ENCODE peak calls at places on chromosome 1, in eight cellular contexts. One of them, this sample, is unnamed.

GRCh38 chr1:205042911-205043806 is at the start of gene CNTN2:
- DNase-seq in pancreas: no peak
- DNase-seq in stimulated activated CD4-positive, alpha-beta T cell treated with anti-CD3 and anti-CD28 coated beads, Interleukin-4, amount 100 ng/mL, for 48 hours: no peak
- DNase-seq in left lung: peak
- DNase-seq in NCI-H2081: peak
- DNase-seq in HFF-Myc: no peak
- DNase-seq in tibial artery: no peak
- DNase-seq in testis: no peak
- DNase-seq in this sample: no peak

GRCh38 chr1:152970495-152970894 is at the start of gene SPRR4:
- DNase-seq in NCI-H2081: no peak
- DNase-seq in stimulated activated CD4-positive, alpha-beta T cell treated with anti-CD3 and anti-CD28 coated beads, Interleukin-4, amount 100 ng/mL, for 48 hours: no peak
- DNase-seq in tibial artery: no peak
- DNase-seq in testis: no peak
- DNase-seq in left lung: no peak
- DNase-seq in HFF-Myc: no peak
- DNase-seq in pancreas: no peak
- DNase-seq in this sample: no peak

GRCh38 chr1:228792601-228793000 is 57.3 kb downstream of the RHOU start:
- DNase-seq in NCI-H2081: no peak
- DNase-seq in stimulated activated CD4-positive, alpha-beta T cell treated with anti-CD3 and anti-CD28 coated beads, Interleukin-4, amount 100 ng/mL, for 48 hours: no peak
- DNase-seq in tibial artery: no peak
- DNase-seq in left lung: no peak
- DNase-seq in HFF-Myc: no peak
- DNase-seq in testis: no peak
- DNase-seq in pancreas: no peak
- DNase-seq in this sample: no peak

GRCh38 chr1:205052689-205053088 is 9.7 kb downstream of the CNTN2 start:
- DNase-seq in testis: no peak
- DNase-seq in stimulated activated CD4-positive, alpha-beta T cell treated with anti-CD3 and anti-CD28 coated beads, Interleukin-4, amount 100 ng/mL, for 48 hours: no peak
- DNase-seq in left lung: peak
- DNase-seq in HFF-Myc: no peak
- DNase-seq in pancreas: no peak
- DNase-seq in NCI-H2081: no peak
- DNase-seq in tibial artery: no peak
- DNase-seq in this sample: no peak

GRCh38 chr1:239893127-239893731 is 198.5 kb upstream of the FMN2 start:
- DNase-seq in HFF-Myc: no peak
- DNase-seq in NCI-H2081: peak
- DNase-seq in left lung: no peak
- DNase-seq in pancreas: no peak
- DNase-seq in testis: no peak
- DNase-seq in stimulated activated CD4-positive, alpha-beta T cell treated with anti-CD3 and anti-CD28 coated beads, Interleukin-4, amount 100 ng/mL, for 48 hours: no peak
- DNase-seq in tibial artery: no peak
- DNase-seq in this sample: no peak

GRCh38 chr1:223478606-223479005 is 85.4 kb downstream of the CCDC185 start:
- DNase-seq in stimulated activated CD4-positive, alpha-beta T cell treated with anti-CD3 and anti-CD28 coated beads, Interleukin-4, amount 100 ng/mL, for 48 hours: no peak
- DNase-seq in pancreas: no peak
- DNase-seq in NCI-H2081: no peak
- DNase-seq in tibial artery: no peak
- DNase-seq in testis: no peak
- DNase-seq in HFF-Myc: no peak
- DNase-seq in left lung: no peak
- DNase-seq in this sample: no peak

GRCh38 chr1:76075188-76075489 is 593 bp downstream of the ST6GALNAC3 start:
- DNase-seq in pancreas: no peak
- DNase-seq in stimulated activated CD4-positive, alpha-beta T cell treated with anti-CD3 and anti-CD28 coated beads, Interleukin-4, amount 100 ng/mL, for 48 hours: no peak
- DNase-seq in left lung: peak
- DNase-seq in NCI-H2081: no peak
- DNase-seq in tibial artery: no peak
- DNase-seq in testis: no peak
- DNase-seq in HFF-Myc: no peak
- DNase-seq in this sample: no peak

GRCh38 chr1:169060010-169060722 is 46.3 kb upstream of the ATP1B1 start:
- DNase-seq in testis: no peak
- DNase-seq in left lung: no peak
- DNase-seq in tibial artery: no peak
- DNase-seq in pancreas: no peak
- DNase-seq in stimulated activated CD4-positive, alpha-beta T cell treated with anti-CD3 and anti-CD28 coated beads, Interleukin-4, amount 100 ng/mL, for 48 hours: no peak
- DNase-seq in NCI-H2081: no peak
- DNase-seq in HFF-Myc: no peak
- DNase-seq in this sample: no peak

GRCh38 chr1:176696109-176696508 is 233.1 kb downstream of the PAPPA2 start:
- DNase-seq in stimulated activated CD4-positive, alpha-beta T cell treated with anti-CD3 and anti-CD28 coated beads, Interleukin-4, amount 100 ng/mL, for 48 hours: no peak
- DNase-seq in HFF-Myc: no peak
- DNase-seq in testis: no peak
- DNase-seq in NCI-H2081: no peak
- DNase-seq in pancreas: no peak
- DNase-seq in tibial artery: no peak
- DNase-seq in left lung: no peak
- DNase-seq in this sample: no peak

This sample was measured in NCI-H446 treated with DMSO at 0.1 percent for 48 hours.